ENCODE peak calls at places on chromosome 12, in four cellular contexts. One of them, this sample, is unnamed.
A peak's percentile ranks its signal among the peaks of the same experiment; 100 is the strongest.

GRCh38 chr12:16884056-16884455 is 278.1 kb upstream of the LMO3 start:
- DNase-seq in adipocyte: no peak
- DNase-seq in activated CD4-positive, alpha-beta T cell treated with anti-CD3 and anti-CD28 coated beads, Interleukin-2, amount 10 ng/mL, durations not matched to agents 7 days and 5 days: no peak
- DNase-seq in stimulated activated CD8-positive, alpha-beta memory T cell treated with anti-CD3 and anti-CD28 coated beads, Interleukin-4, amount 100 ng/mL, for 1 hour: no peak
- DNase-seq in this sample: no peak

GRCh38 chr12:115273446-115273845 is 589.5 kb upstream of the TBX3 start:
- DNase-seq in adipocyte: no peak
- DNase-seq in activated CD4-positive, alpha-beta T cell treated with anti-CD3 and anti-CD28 coated beads, Interleukin-2, amount 10 ng/mL, durations not matched to agents 7 days and 5 days: no peak
- DNase-seq in stimulated activated CD8-positive, alpha-beta memory T cell treated with anti-CD3 and anti-CD28 coated beads, Interleukin-4, amount 100 ng/mL, for 1 hour: no peak
- DNase-seq in this sample: no peak

GRCh38 chr12:56013482-56013881 is 7.4 kb upstream of the IKZF4 start:
- DNase-seq in adipocyte: no peak
- DNase-seq in activated CD4-positive, alpha-beta T cell treated with anti-CD3 and anti-CD28 coated beads, Interleukin-2, amount 10 ng/mL, durations not matched to agents 7 days and 5 days: no peak
- DNase-seq in stimulated activated CD8-positive, alpha-beta memory T cell treated with anti-CD3 and anti-CD28 coated beads, Interleukin-4, amount 100 ng/mL, for 1 hour: no peak
- DNase-seq in this sample: no peak

GRCh38 chr12:121532503-121533390 is 48.1 kb downstream of the KDM2B start:
- DNase-seq in adipocyte: peak; percentile 57
- DNase-seq in activated CD4-positive, alpha-beta T cell treated with anti-CD3 and anti-CD28 coated beads, Interleukin-2, amount 10 ng/mL, durations not matched to agents 7 days and 5 days: no peak
- DNase-seq in stimulated activated CD8-positive, alpha-beta memory T cell treated with anti-CD3 and anti-CD28 coated beads, Interleukin-4, amount 100 ng/mL, for 1 hour: no peak
- DNase-seq in this sample: no peak

GRCh38 chr12:16130359-16130758 is 147.1 kb downstream of the SLC15A5 start:
- DNase-seq in adipocyte: no peak
- DNase-seq in activated CD4-positive, alpha-beta T cell treated with anti-CD3 and anti-CD28 coated beads, Interleukin-2, amount 10 ng/mL, durations not matched to agents 7 days and 5 days: no peak
- DNase-seq in stimulated activated CD8-positive, alpha-beta memory T cell treated with anti-CD3 and anti-CD28 coated beads, Interleukin-4, amount 100 ng/mL, for 1 hour: no peak
- DNase-seq in this sample: no peak

GRCh38 chr12:6957151-6957701 is 6.1 kb downstream of the PTPN6 start:
- DNase-seq in adipocyte: no peak
- DNase-seq in activated CD4-positive, alpha-beta T cell treated with anti-CD3 and anti-CD28 coated beads, Interleukin-2, amount 10 ng/mL, durations not matched to agents 7 days and 5 days: no peak
- DNase-seq in stimulated activated CD8-positive, alpha-beta memory T cell treated with anti-CD3 and anti-CD28 coated beads, Interleukin-4, amount 100 ng/mL, for 1 hour: no peak
- DNase-seq in this sample: no peak

GRCh38 chr12:51171884-51172514 is 936 bp downstream of the TFCP2 start:
- DNase-seq in adipocyte: peak; percentile 55
- DNase-seq in activated CD4-positive, alpha-beta T cell treated with anti-CD3 and anti-CD28 coated beads, Interleukin-2, amount 10 ng/mL, durations not matched to agents 7 days and 5 days: peak; percentile 15
- DNase-seq in stimulated activated CD8-positive, alpha-beta memory T cell treated with anti-CD3 and anti-CD28 coated beads, Interleukin-4, amount 100 ng/mL, for 1 hour: no peak
- DNase-seq in this sample: no peak

GRCh38 chr12:53219116-53219955 is 12.3 kb upstream of the ITGB7 start:
- DNase-seq in adipocyte: peak; percentile 65
- DNase-seq in activated CD4-positive, alpha-beta T cell treated with anti-CD3 and anti-CD28 coated beads, Interleukin-2, amount 10 ng/mL, durations not matched to agents 7 days and 5 days: peak; percentile 65
- DNase-seq in stimulated activated CD8-positive, alpha-beta memory T cell treated with anti-CD3 and anti-CD28 coated beads, Interleukin-4, amount 100 ng/mL, for 1 hour: no peak
- DNase-seq in this sample: no peak

GRCh38 chr12:99978152-99978551 is 6.6 kb downstream of the ANKS1B start:
- DNase-seq in adipocyte: no peak
- DNase-seq in activated CD4-positive, alpha-beta T cell treated with anti-CD3 and anti-CD28 coated beads, Interleukin-2, amount 10 ng/mL, durations not matched to agents 7 days and 5 days: no peak
- DNase-seq in stimulated activated CD8-positive, alpha-beta memory T cell treated with anti-CD3 and anti-CD28 coated beads, Interleukin-4, amount 100 ng/mL, for 1 hour: no peak
- DNase-seq in this sample: no peak

GRCh38 chr12:96195845-96196451 is 1.8 kb downstream of the ELK3 start:
- DNase-seq in adipocyte: peak; percentile 71
- DNase-seq in activated CD4-positive, alpha-beta T cell treated with anti-CD3 and anti-CD28 coated beads, Interleukin-2, amount 10 ng/mL, durations not matched to agents 7 days and 5 days: peak; percentile 38
- DNase-seq in stimulated activated CD8-positive, alpha-beta memory T cell treated with anti-CD3 and anti-CD28 coated beads, Interleukin-4, amount 100 ng/mL, for 1 hour: no peak
- DNase-seq in this sample: no peak

GRCh38 chr12:96249196-96250118 is 55.3 kb downstream of the ELK3 start:
- DNase-seq in adipocyte: no peak
- DNase-seq in activated CD4-positive, alpha-beta T cell treated with anti-CD3 and anti-CD28 coated beads, Interleukin-2, amount 10 ng/mL, durations not matched to agents 7 days and 5 days: no peak
- DNase-seq in stimulated activated CD8-positive, alpha-beta memory T cell treated with anti-CD3 and anti-CD28 coated beads, Interleukin-4, amount 100 ng/mL, for 1 hour: no peak
- DNase-seq in this sample: no peak

GRCh38 chr12:113837059-113837458 is 129.1 kb downstream of the RBM19 start:
- DNase-seq in adipocyte: no peak
- DNase-seq in activated CD4-positive, alpha-beta T cell treated with anti-CD3 and anti-CD28 coated beads, Interleukin-2, amount 10 ng/mL, durations not matched to agents 7 days and 5 days: no peak
- DNase-seq in stimulated activated CD8-positive, alpha-beta memory T cell treated with anti-CD3 and anti-CD28 coated beads, Interleukin-4, amount 100 ng/mL, for 1 hour: no peak
- DNase-seq in this sample: no peak

GRCh38 chr12:14665354-14666348 is 30.7 kb downstream of the GUCY2C start:
- DNase-seq in adipocyte: no peak
- DNase-seq in activated CD4-positive, alpha-beta T cell treated with anti-CD3 and anti-CD28 coated beads, Interleukin-2, amount 10 ng/mL, durations not matched to agents 7 days and 5 days: no peak
- DNase-seq in stimulated activated CD8-positive, alpha-beta memory T cell treated with anti-CD3 and anti-CD28 coated beads, Interleukin-4, amount 100 ng/mL, for 1 hour: no peak
- DNase-seq in this sample: no peak

GRCh38 chr12:57226588-57227314 is 2.8 kb upstream of the SHMT2 start:
- DNase-seq in adipocyte: no peak
- DNase-seq in activated CD4-positive, alpha-beta T cell treated with anti-CD3 and anti-CD28 coated beads, Interleukin-2, amount 10 ng/mL, durations not matched to agents 7 days and 5 days: no peak
- DNase-seq in stimulated activated CD8-positive, alpha-beta memory T cell treated with anti-CD3 and anti-CD28 coated beads, Interleukin-4, amount 100 ng/mL, for 1 hour: no peak
- DNase-seq in this sample: no peak

GRCh38 chr12:57469334-57470164 is 10.0 kb downstream of the GLI1 start:
- DNase-seq in adipocyte: no peak
- DNase-seq in activated CD4-positive, alpha-beta T cell treated with anti-CD3 and anti-CD28 coated beads, Interleukin-2, amount 10 ng/mL, durations not matched to agents 7 days and 5 days: no peak
- DNase-seq in stimulated activated CD8-positive, alpha-beta memory T cell treated with anti-CD3 and anti-CD28 coated beads, Interleukin-4, amount 100 ng/mL, for 1 hour: no peak
- DNase-seq in this sample: no peak

GRCh38 chr12:106690569-106690968 is 83.9 kb upstream of the RIC8B start:
- DNase-seq in adipocyte: no peak
- DNase-seq in activated CD4-positive, alpha-beta T cell treated with anti-CD3 and anti-CD28 coated beads, Interleukin-2, amount 10 ng/mL, durations not matched to agents 7 days and 5 days: no peak
- DNase-seq in stimulated activated CD8-positive, alpha-beta memory T cell treated with anti-CD3 and anti-CD28 coated beads, Interleukin-4, amount 100 ng/mL, for 1 hour: no peak
- DNase-seq in this sample: no peak